ENCODE peak calls at places on chromosomes 13 and 19, in nine cellular contexts. A is heart right ventricle, K is RWPE2, G is gastrocnemius medialis, C is right lobe of liver, R is Caco-2, P is uterus, F is body of pancreas, O is psoas muscle. M is an unnamed sample. For H3K4me1, the result is how much of the 10 kb centered on the place peaks cover.

GRCh38 chr13:76009491-76009890 is 373.4 kb downstream of the LMO7 start:
- DNase-seq in P (no peak), R (no peak), C (no peak), O (no peak), G (no peak), A (no peak), K (no peak), F (no peak), M (no peak)

GRCh38 chr13:76038920-76039716 is 403.0 kb downstream of the LMO7 start:
- DNase-seq in R (no peak), F (no peak), A (no peak), K (no peak), P (no peak), C (no peak), G (no peak), O (no peak), M (no peak)

GRCh38 chr19:48561412-48561811 is 9.4 kb downstream of the SULT2B1 start:
- DNase-seq in R (no peak), C (no peak), K (no peak), F (no peak), A (no peak), G (no peak), O (no peak), P (no peak), M (no peak)

GRCh38 chr13:104534847-104535246 is 1468.6 kb upstream of the SLC10A2 start:
- DNase-seq in K (no peak), C (no peak), F (no peak), O (no peak), A (no peak), G (no peak), R (peak), P (no peak), M (no peak)

GRCh38 chr19:55585658-55586339 is 5.2 kb upstream of the ZNF579 start:
- DNase-seq in R (peak), C (peak), O (peak), K (no peak), A (peak), F (peak), G (no peak), P (peak), M (peak)

GRCh38 chr13:96811049-96811448 is 183.2 kb downstream of the OXGR1 start:
- DNase-seq in F (no peak), C (no peak), A (no peak), P (no peak), K (no peak), G (no peak), O (no peak), R (no peak), M (no peak)

GRCh38 chr13:74705438-74705837 is 571.2 kb upstream of the KLF12 start:
- DNase-seq in F (no peak), R (no peak), O (no peak), P (no peak), C (no peak), K (no peak), A (no peak), G (no peak), M (no peak)

GRCh38 chr19:19488041-19488874 is 27.1 kb downstream of the TSSK6 start:
- DNase-seq in P (no peak), K (no peak), F (peak), A (no peak), C (peak), R (no peak), O (no peak), G (no peak), M (no peak)

GRCh38 chr19:40616178-40616577 is 15.0 kb downstream of the LTBP4 start:
- DNase-seq in A (no peak), O (no peak), K (no peak), G (no peak), R (no peak), P (no peak), C (no peak), F (no peak), M (no peak)

GRCh38 chr13:107586216-107586615 is 629.1 kb downstream of the LIG4 start:
- DNase-seq in F (no peak), P (no peak), G (no peak), K (no peak), A (no peak), R (no peak), O (no peak), C (no peak), M (no peak)

GRCh38 chr19:38392707-38393308 is 4.3 kb downstream of the SPRED3 start:
- DNase-seq in G (no peak), O (no peak), C (no peak), R (no peak), P (no peak), A (no peak), K (no peak), F (no peak), M (no peak)

GRCh38 chr19:18437481-18438330 is at the start of gene ISYNA1:
- DNase-seq in P (peak), A (peak), R (peak), K (no peak), C (no peak), F (peak), O (peak), G (no peak), M (no peak)

GRCh38 chr19:50725218-50725931 is 2.2 kb downstream of the CLEC11A start:
- DNase-seq in R (no peak), G (no peak), F (no peak), K (no peak), O (no peak), A (no peak), C (no peak), P (no peak), M (no peak)

GRCh38 chr13:94764576-94765321 is 52.4 kb upstream of the SOX21 start:
- DNase-seq in R (no peak), O (no peak), K (no peak), F (no peak), A (no peak), G (no peak), P (no peak), C (no peak), M (no peak)

GRCh38 chr13:32019612-32020233 is 11.9 kb upstream of the FRY start:
- DNase-seq in R (peak), G (no peak), O (no peak), C (no peak), A (no peak), K (no peak), F (peak), P (peak), M (no peak)

GRCh38 chr19:37779139-37780035 is at the start of gene ZNF573:
- DNase-seq in K (peak), A (peak), F (peak), C (peak), P (peak), G (peak), O (peak), R (peak), M (peak)

GRCh38 chr19:16518061-16518460 is 21.9 kb downstream of the C19orf44 start:
- DNase-seq in F (no peak), A (no peak), P (no peak), R (no peak), C (no peak), K (no peak), O (no peak), G (no peak), M (no peak)

GRCh38 chr19:16520074-16520973 is 21.9 kb downstream of the CHERP start:
- DNase-seq in C (no peak), K (peak), A (no peak), P (no peak), R (no peak), F (no peak), G (no peak), O (no peak), M (no peak)

GRCh38 chr19:16519230-16519687 is 23.0 kb downstream of the CHERP start:
- DNase-seq in R (no peak), F (no peak), P (no peak), A (no peak), C (no peak), O (no peak), K (peak), G (no peak), M (no peak)

GRCh38 chr19:16516923-16517610 is 20.9 kb downstream of the C19orf44 start:
- DNase-seq in G (no peak), C (no peak), A (no peak), P (no peak), K (no peak), R (no peak), F (no peak), O (no peak), M (no peak)

GRCh38 chr19:16518483-16519229 is 22.5 kb downstream of the C19orf44 start:
- DNase-seq in G (no peak), O (no peak), K (no peak), P (no peak), A (no peak), C (no peak), F (no peak), R (no peak), M (no peak)
- TF ChIP-seq CTCF in G (no peak), O (no peak), K (no peak), P (no peak), A (no peak), C (no peak), F (no peak), R (no peak), M (no peak)

DNA sequence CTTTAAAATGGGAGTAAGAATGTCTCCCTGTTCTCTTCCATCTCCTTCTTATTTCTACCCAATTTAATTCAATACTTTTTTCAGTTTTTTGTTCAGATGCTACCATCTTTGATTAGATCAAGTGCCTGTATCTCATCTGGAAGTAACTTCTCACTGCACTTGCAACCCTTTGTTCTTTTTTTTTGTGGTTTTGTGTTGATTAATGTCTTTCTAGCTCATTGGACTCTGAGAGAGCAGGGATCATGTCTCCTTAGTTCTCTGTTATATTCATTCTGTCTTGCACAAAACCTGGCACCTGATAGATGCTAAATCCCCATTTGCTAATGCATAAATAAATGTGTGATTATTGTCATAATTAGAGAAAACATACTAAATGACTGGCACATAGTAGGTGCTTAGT is 834 bp upstream of the ITGBL1 start:
- DNase-seq in K (no peak), G (no peak), F (no peak), C (no peak), R (no peak), P (no peak), O (no peak), A (no peak), M (no peak)
- H3K4me1 ChIP-seq in K (half or more), G (under half), F (under half), C (under half), R (under half), P (under half), O (under half), A (under half), M (half or more)

DNA sequence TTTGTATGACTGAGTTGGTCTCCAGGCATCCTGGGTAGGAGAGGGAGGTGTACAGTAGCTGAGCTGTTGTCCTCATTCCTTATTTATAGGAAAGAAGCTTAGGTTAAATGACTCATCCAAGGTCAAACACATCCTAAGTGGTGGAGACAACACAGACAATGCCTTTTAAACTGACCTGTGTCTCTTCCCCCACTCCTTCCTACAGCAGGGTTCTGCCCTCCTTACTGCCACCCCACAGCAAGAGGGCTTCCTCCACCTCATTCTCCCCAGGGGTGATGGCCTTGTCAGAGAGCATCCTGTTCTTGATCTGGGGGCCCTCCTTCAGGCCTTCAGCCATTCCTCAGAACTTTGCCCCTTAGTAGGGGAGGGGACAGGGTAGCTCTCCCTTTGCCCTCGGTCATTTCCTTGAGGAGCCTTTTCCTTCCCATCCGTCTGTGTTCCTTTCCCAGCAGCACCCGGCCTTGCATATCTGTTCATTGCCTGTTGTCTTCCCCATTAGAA is 48.2 kb upstream of the GPI start:
- DNase-seq in F (no peak), P (no peak), R (no peak), K (no peak), G (no peak), C (no peak), A (no peak), O (no peak), M (no peak)
- TF ChIP-seq CTCF in F (no peak), P (no peak), R (no peak), K (no peak), G (no peak), C (no peak), A (no peak), O (no peak), M (no peak)

DNA sequence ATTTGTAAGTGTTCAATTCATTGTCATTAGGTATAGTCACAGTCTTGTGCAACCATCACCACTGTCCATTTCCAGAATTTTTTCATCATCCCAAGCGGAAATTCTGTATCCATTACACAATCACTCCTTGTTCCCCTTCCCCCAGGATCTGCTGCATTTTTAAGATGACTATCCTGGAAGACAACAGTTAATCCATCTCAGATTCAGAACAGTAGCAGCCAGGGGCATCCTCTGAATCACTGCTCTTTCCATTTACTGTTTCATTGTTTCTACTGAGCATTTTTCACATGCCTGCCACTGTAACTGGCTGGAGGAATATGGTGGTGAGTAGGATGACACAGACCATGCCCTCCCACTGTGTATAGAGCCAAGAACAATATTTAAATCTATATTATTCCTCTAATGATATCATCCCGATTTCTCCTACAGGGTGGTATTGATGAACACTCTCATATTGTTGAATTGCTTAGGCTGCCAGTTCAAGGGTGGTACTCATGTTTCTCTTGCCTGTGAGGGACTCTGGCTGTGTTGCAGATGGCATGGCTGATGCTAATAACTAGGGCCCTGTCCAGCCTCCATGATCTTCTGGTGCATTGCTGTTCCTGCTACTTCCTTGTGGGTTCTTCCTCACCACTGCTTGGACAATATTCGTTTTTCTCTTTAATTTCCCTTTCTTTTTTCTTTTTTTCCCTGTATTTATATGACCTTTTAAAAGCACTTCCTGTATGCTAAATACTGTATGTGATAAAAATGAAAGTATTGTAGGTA is 59.0 kb downstream of the WDFY2 start:
- DNase-seq in K (peak), P (no peak), O (no peak), R (no peak), A (no peak), C (no peak), G (no peak), F (no peak), M (no peak)
- H3K4me1 ChIP-seq in K (half or more), P (under half), O (under half), R (under half), A (under half), C (under half), G (under half), F (half or more), M (under half)

M was measured in tibial artery.